ENCODE peak calls at places on chromosomes 13 and 19, in four cellular contexts. Y is K562, W is GM12891, J is GM12878. P is an unnamed sample.

GRCh38 chr13:112012004-112012704 is 54.8 kb upstream of the SOX1 start:
- DNase-seq in Y (no peak), W (no peak), J (no peak), P (no peak)

GRCh38 chr19:6610934-6611370 is 20.0 kb upstream of the CD70 start:
- DNase-seq in Y (no peak), W (no peak), J (no peak), P (no peak)

GRCh38 chr19:51018745-51019543 is 565 bp downstream of the KLK10 start:
- DNase-seq in Y (no peak), W (no peak), J (no peak), P (no peak)

GRCh38 chr19:10339380-10339960 is at the start of gene ICAM3:
- DNase-seq in Y (no peak), W (peak), J (peak), P (peak)

GRCh38 chr19:19740755-19741154 is 7.8 kb upstream of the ZNF14 start:
- DNase-seq in Y (no peak), W (peak), J (no peak), P (no peak)

GRCh38 chr13:21673592-21674270 is 2.9 kb downstream of the FGF9 start:
- DNase-seq in Y (peak), W (peak), J (no peak), P (no peak)

GRCh38 chr19:28864577-28865042 is 348.3 kb downstream of the UQCRFS1 start:
- DNase-seq in Y (no peak), W (no peak), J (no peak), P (no peak)

GRCh38 chr19:54493967-54494585 is 8.6 kb upstream of the LAIR2 start:
- DNase-seq in Y (no peak), W (no peak), J (no peak), P (no peak)

GRCh38 chr13:25943081-25943480 is 108.7 kb downstream of the SHISA2 start:
- DNase-seq in Y (no peak), W (no peak), J (no peak), P (peak)

GRCh38 chr13:99971576-99972189 is at the start of gene ZIC5:
- DNase-seq in Y (no peak), W (no peak), J (no peak), P (no peak)

GRCh38 chr19:42628411-42629135 is 33.8 kb upstream of the CEACAM8 start:
- DNase-seq in Y (no peak), W (no peak), J (no peak), P (no peak)

GRCh38 chr13:101127741-101128353 is 288.5 kb downstream of the NALCN start:
- DNase-seq in Y (peak), W (peak), J (no peak), P (no peak)

GRCh38 chr13:30736921-30737320 is 1.6 kb downstream of the ALOX5AP start:
- DNase-seq in Y (no peak), W (no peak), J (no peak), P (no peak)

GRCh38 chr13:30735025-30735967 is at the start of gene ALOX5AP:
- DNase-seq in Y (no peak), W (peak), J (peak), P (peak)

GRCh38 chr13:30736461-30736860 is 1.1 kb downstream of the ALOX5AP start:
- DNase-seq in Y (no peak), W (no peak), J (no peak), P (no peak)

GRCh38 chr13:30731658-30732390 is 3.5 kb upstream of the ALOX5AP start:
- DNase-seq in Y (no peak), W (no peak), J (no peak), P (no peak)

DNA sequence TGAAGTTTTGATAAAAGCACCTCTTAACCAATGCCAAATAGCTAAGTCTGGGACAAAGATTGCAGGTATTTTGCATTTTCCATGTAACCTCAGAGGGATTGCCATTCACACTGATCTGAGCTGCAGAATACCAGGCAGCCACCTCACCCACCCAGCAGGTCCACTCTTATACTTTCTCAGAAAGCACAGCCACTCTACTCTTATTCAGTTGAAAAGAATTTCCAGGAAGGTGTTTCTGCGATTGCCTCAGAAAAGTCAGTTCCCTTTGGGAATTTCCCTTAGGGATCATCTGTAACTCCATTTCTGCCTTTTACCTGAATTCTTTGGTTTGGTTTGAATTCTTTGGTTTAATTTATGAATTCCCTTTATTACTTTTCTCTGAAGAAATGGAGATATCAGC is 909 bp upstream of the ALOX5AP start:
- DNase-seq in Y (no peak), W (no peak), J (no peak), P (no peak)
- TF ChIP-seq SPI1 in Y (no peak), W (no peak), J (no peak), P (no peak)

GRCh38 chr13:105597573-105597972 is 937.9 kb downstream of the EFNB2 start:
- DNase-seq in Y (no peak), W (no peak), J (no peak), P (no peak)

GRCh38 chr13:105599477-105600037 is 935.9 kb downstream of the EFNB2 start:
- DNase-seq in Y (no peak), W (no peak), J (no peak), P (no peak)

GRCh38 chr13:105598551-105598950 is 936.9 kb downstream of the EFNB2 start:
- DNase-seq in Y (no peak), W (no peak), J (no peak), P (no peak)

GRCh38 chr13:105608132-105608531 is 927.3 kb downstream of the EFNB2 start:
- DNase-seq in Y (no peak), W (no peak), J (no peak), P (no peak)

GRCh38 chr13:105603283-105603682 is 932.2 kb downstream of the EFNB2 start:
- DNase-seq in Y (no peak), W (no peak), J (no peak), P (no peak)
- TF ChIP-seq SPI1 in Y (no peak), W (no peak), J (no peak), P (no peak)

DNA sequence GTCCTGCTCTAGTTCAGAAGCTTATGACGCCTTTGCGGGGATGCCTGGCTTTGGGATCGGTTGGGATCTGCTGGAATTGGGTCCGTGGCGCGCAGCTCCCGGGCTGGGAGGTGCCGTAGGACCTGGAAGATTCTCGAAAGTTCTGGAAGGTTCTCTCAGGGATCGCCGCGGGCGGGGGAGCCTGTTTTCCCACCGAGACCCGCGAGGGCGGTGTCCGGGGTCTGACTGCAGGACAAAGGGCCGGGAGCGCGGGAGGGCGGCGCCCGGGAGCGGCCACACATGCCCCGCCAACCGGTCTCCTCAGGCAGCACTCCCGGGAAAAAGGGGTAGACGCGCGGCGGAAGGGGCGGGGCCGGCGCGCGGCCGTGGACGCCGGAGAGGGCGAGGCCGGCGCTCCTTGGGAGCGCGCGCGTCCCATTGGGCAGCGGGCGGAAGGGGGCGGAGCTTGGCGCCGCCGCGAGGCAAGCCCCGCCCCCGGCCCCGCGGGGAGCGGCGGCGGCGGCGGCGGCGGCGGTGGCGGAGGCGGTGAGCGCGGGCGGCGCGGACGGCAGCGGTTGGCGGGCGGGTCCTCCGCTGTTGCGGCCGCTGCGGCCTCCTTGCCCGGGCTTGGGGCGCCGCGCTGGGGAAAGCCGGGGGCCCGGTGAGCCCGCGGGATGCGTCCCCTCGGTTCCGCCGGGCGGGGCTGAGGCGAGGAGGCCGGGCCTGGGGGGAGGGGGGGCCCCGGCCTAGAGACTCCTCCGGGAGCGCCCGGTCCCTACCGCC is 29.0 kb upstream of the NDUFS7 start:
- DNase-seq in Y (peak), W (peak), J (no peak), P (peak)
- TF ChIP-seq SPI1 in Y (no peak), W (no peak), J (no peak), P (no peak)

DNA sequence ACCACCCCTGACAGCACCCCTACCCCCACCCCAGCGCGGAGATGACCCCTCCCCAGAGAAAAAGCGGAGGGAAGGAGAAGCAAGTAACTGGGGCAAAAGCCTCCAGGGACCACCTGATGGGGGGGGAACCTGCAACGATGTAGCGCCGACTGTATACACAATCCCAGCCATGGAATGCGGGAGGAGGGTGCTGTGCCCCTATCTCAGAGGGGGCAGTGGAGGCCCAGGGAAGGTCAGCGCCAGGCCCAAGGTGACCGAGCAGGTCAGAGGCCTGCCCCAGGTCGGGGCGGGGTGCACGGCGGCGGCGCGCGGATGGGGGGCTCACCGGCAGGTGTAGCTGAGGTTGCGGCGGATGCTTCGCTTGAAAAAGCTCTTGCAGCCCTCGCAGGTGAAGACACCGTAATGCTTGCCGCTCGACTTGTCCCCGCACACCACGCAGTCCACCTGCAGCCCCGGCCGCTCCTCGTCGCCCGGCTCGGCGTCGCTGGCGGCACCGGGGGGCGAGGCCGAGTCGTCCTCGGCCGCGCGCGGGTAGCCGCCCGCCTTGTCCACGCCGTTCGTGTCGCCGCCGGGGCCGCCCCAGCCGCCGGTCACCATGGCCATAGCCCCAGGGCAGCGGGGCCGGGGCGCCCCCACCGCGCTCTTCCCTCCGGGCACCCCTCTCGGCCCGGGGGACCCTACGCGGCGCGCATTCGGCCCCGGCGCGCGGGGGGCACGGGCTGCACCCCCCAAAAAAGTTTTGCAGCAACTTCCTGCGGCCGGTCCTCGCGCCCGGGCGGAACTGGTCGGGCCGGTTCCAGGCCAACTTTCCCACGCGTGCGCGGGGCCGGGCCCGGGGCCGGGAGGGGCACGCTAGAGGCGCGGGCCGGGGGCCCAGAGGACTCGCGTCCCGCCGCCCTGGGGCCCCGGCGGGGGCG is 843 bp downstream of the NR2F6 start:
- DNase-seq in Y (no peak), W (no peak), J (no peak), P (no peak)
- TF ChIP-seq SPI1 in Y (no peak), W (no peak), J (no peak), P (no peak)

GRCh38 chr13:31200636-31200970 is 828 bp downstream of the B3GLCT start:
- DNase-seq in Y (peak), W (no peak), J (no peak), P (peak)
- TF ChIP-seq SPI1 in Y (no peak), W (no peak), J (no peak), P (no peak)

GRCh38 chr13:32956595-32956933 is 59.7 kb upstream of the KL start:
- DNase-seq in Y (no peak), W (no peak), J (no peak), P (no peak)
- TF ChIP-seq SPI1 in Y (no peak), W (no peak), J (no peak), P (no peak)